ENCODE peak calls at places on chromosomes 5 and 9, in six cellular contexts. S is HCT116, N is HepG2, A is SK-N-SH, P is H1, L is GM12878. J is an unnamed sample.

GRCh38 chr9:5629312-5630037 is 568 bp downstream of the RIC1 start:
- DNase-seq in S (no peak), N (no peak), A (peak), P (no peak), L (no peak), J (peak)

GRCh38 chr9:106757539-106757938 is 105.4 kb upstream of the ZNF462 start:
- DNase-seq in S (no peak), N (no peak), A (peak), P (no peak), L (no peak), J (no peak)

GRCh38 chr9:69758981-69759477 is 782 bp downstream of the PTAR1 start:
- DNase-seq in S (no peak), N (no peak), A (no peak), P (no peak), L (no peak), J (no peak)

GRCh38 chr5:96816430-96816939 is 8.7 kb upstream of the ERAP1 start:
- DNase-seq in S (no peak), N (no peak), A (no peak), P (no peak), L (peak), J (no peak)

GRCh38 chr9:95515272-95516113 is 1.3 kb downstream of the PTCH1 start:
- DNase-seq in S (no peak), N (no peak), A (peak), P (peak), L (no peak), J (peak)

GRCh38 chr9:38621434-38622082 is 1.2 kb upstream of the ANKRD18A start:
- DNase-seq in S (no peak), N (peak), A (peak), P (peak), L (no peak), J (no peak)

GRCh38 chr9:88947581-88948573 is 43.4 kb upstream of the S1PR3 start:
- DNase-seq in S (no peak), N (no peak), A (no peak), P (peak), L (no peak), J (no peak)

GRCh38 chr5:54215233-54215736 is 95.1 kb downstream of the ARL15 start:
- DNase-seq in S (no peak), N (no peak), A (no peak), P (no peak), L (no peak), J (no peak)

GRCh38 chr5:10199700-10200099 is 50.0 kb downstream of the ATPSCKMT start:
- DNase-seq in S (no peak), N (no peak), A (no peak), P (no peak), L (no peak), J (no peak)

GRCh38 chr9:98957826-98958225 is 14.1 kb downstream of the COL15A1 start:
- DNase-seq in S (no peak), N (no peak), A (no peak), P (no peak), L (no peak), J (no peak)

GRCh38 chr9:75979362-75979761 is 88.9 kb downstream of the PCSK5 start:
- DNase-seq in S (no peak), N (peak), A (no peak), P (no peak), L (no peak), J (no peak)

GRCh38 chr9:115198018-115198417 is 80.1 kb upstream of the TNC start:
- DNase-seq in S (no peak), N (no peak), A (peak), P (no peak), L (no peak), J (no peak)

GRCh38 chr5:158468444-158468843 is 609.5 kb upstream of the CLINT1 start:
- DNase-seq in S (no peak), N (no peak), A (no peak), P (no peak), L (no peak), J (no peak)

GRCh38 chr5:42337607-42338006 is 85.6 kb upstream of the GHR start:
- DNase-seq in S (no peak), N (no peak), A (no peak), P (no peak), L (no peak), J (no peak)

GRCh38 chr9:81521892-81522291 is 167.5 kb downstream of the TLE1 start:
- DNase-seq in S (no peak), N (peak), A (no peak), P (no peak), L (no peak), J (no peak)

GRCh38 chr5:131957721-131958483 is 12.4 kb upstream of the MEIKIN start:
- DNase-seq in S (no peak), N (no peak), A (no peak), P (no peak), L (no peak), J (no peak)

GRCh38 chr9:16333697-16334096 is 536.8 kb downstream of the BNC2 start:
- DNase-seq in S (no peak), N (no peak), A (no peak), P (no peak), L (no peak), J (no peak)

GRCh38 chr9:89676281-89676680 is 71.5 kb downstream of the GADD45G start:
- DNase-seq in S (no peak), N (no peak), A (peak), P (no peak), L (no peak), J (no peak)

GRCh38 chr5:42572313-42572712 is 149.1 kb downstream of the GHR start:
- DNase-seq in S (no peak), N (no peak), A (no peak), P (no peak), L (no peak), J (no peak)

GRCh38 chr9:111983484-111983908 is 86.9 kb downstream of the UGCG start:
- DNase-seq in S (no peak), N (no peak), A (no peak), P (no peak), L (peak), J (no peak)

GRCh38 chr9:103798620-103799019 is 295.5 kb upstream of the SMC2 start:
- DNase-seq in S (no peak), N (peak), A (no peak), P (no peak), L (peak), J (no peak)

GRCh38 chr5:68942169-68942568 is 151.6 kb upstream of the SLC30A5 start:
- DNase-seq in S (no peak), N (no peak), A (no peak), P (no peak), L (no peak), J (no peak)

GRCh38 chr9:125758986-125759811 is 12.0 kb downstream of the PBX3 start:
- DNase-seq in S (no peak), N (peak), A (peak), P (no peak), L (no peak), J (peak)

GRCh38 chr9:35114921-35115341 is 731 bp downstream of the ATOSB start:
- DNase-seq in S (no peak), N (no peak), A (peak), P (peak), L (no peak), J (peak)

GRCh38 chr9:2679011-2679410 is 38.3 kb upstream of the KCNV2 start:
- DNase-seq in S (no peak), N (no peak), A (no peak), P (no peak), L (no peak), J (no peak)

GRCh38 chr5:149423287-149424268 is 44.5 kb upstream of the IL17B start:
- DNase-seq in S (no peak), N (peak), A (peak), P (no peak), L (no peak), J (no peak)

GRCh38 chr5:82784521-82784920 is 292.7 kb downstream of the TMEM167A start:
- DNase-seq in S (no peak), N (no peak), A (no peak), P (no peak), L (no peak), J (no peak)

GRCh38 chr9:14156046-14156445 is 157.9 kb downstream of the NFIB start:
- DNase-seq in S (no peak), N (no peak), A (no peak), P (no peak), L (peak), J (no peak)

GRCh38 chr9:109856785-109857184 is 76.8 kb downstream of the PALM2AKAP2 start:
- DNase-seq in S (peak), N (no peak), A (no peak), P (no peak), L (no peak), J (no peak)
- TF ChIP-seq POLR2AphosphoS5 in S (no peak), N (no peak), A (no peak), P (no peak), L (no peak), J (no peak)

GRCh38 chr9:121995997-121996396 is 97.1 kb downstream of the TTLL11 start:
- DNase-seq in S (no peak), N (no peak), A (no peak), P (no peak), L (no peak), J (no peak)

GRCh38 chr9:121991305-121991661 is 101.8 kb downstream of the TTLL11 start:
- DNase-seq in S (no peak), N (no peak), A (no peak), P (no peak), L (no peak), J (no peak)

GRCh38 chr9:121990600-121991304 is 102.4 kb downstream of the TTLL11 start:
- DNase-seq in S (no peak), N (peak), A (no peak), P (no peak), L (no peak), J (no peak)

GRCh38 chr9:121989010-121989409 is 104.1 kb downstream of the TTLL11 start:
- DNase-seq in S (no peak), N (no peak), A (no peak), P (peak), L (no peak), J (peak)

GRCh38 chr9:121992571-121993212 is 100.4 kb downstream of the TTLL11 start:
- DNase-seq in S (peak), N (peak), A (peak), P (no peak), L (no peak), J (peak)
- H3K9ac ChIP-seq in S (no peak), N (no peak), A (no peak), P (no peak), L (no peak), J (no peak)

GRCh38 chr5:142749321-142749720 is 20.9 kb upstream of the ARHGAP26 start:
- DNase-seq in S (no peak), N (no peak), A (no peak), P (no peak), L (no peak), J (peak)

GRCh38 chr5:142757564-142757963 is 12.6 kb upstream of the ARHGAP26 start:
- DNase-seq in S (no peak), N (no peak), A (no peak), P (no peak), L (no peak), J (no peak)

GRCh38 chr5:142754031-142754430 is 16.1 kb upstream of the ARHGAP26 start:
- DNase-seq in S (no peak), N (no peak), A (no peak), P (no peak), L (no peak), J (no peak)

GRCh38 chr5:142756576-142756975 is 13.6 kb upstream of the ARHGAP26 start:
- DNase-seq in S (no peak), N (no peak), A (no peak), P (no peak), L (no peak), J (no peak)

GRCh38 chr5:142753114-142753764 is 16.9 kb upstream of the ARHGAP26 start:
- DNase-seq in S (no peak), N (no peak), A (no peak), P (no peak), L (no peak), J (peak)
- H3K4me3 ChIP-seq in S (no peak), N (no peak), A (no peak), P (no peak), L (no peak), J (no peak)

GRCh38 chr9:121192518-121192917 is 9.2 kb downstream of the RAB14 start:
- DNase-seq in S (no peak), N (no peak), A (no peak), P (no peak), L (no peak), J (no peak)

GRCh38 chr9:121187681-121188305 is 13.9 kb downstream of the RAB14 start:
- DNase-seq in S (no peak), N (no peak), A (no peak), P (no peak), L (no peak), J (no peak)

GRCh38 chr9:121191235-121191634 is 10.4 kb downstream of the RAB14 start:
- DNase-seq in S (no peak), N (no peak), A (no peak), P (no peak), L (no peak), J (no peak)

GRCh38 chr9:121189006-121189405 is 12.7 kb downstream of the RAB14 start:
- DNase-seq in S (no peak), N (no peak), A (no peak), P (no peak), L (no peak), J (no peak)

DNA sequence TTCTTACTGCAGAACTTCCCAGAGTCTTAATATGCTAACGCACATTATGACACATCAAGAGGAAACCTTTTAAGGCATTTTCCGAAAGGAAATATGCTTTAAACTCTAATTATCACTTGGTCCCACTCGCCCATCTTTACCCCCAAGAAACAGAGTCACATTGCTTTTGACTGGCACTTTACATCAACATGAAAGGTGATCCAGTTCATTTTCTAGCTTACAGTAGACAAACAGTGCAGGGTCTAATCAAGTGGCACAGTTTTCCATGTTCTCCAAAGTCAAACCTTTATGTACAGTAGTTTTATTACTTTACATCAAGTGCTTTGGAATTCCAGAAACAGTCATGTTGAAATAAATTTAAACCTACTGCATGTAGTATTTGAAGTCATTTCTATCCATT is 12.0 kb downstream of the RAB14 start:
- DNase-seq in S (no peak), N (no peak), A (no peak), P (no peak), L (no peak), J (no peak)
- TF ChIP-seq POLR2AphosphoS5 in S (no peak), N (no peak), A (no peak), P (no peak), L (no peak), J (no peak)

GRCh38 chr9:136316896-136317676 is 10.3 kb upstream of the GPSM1 start:
- DNase-seq in S (no peak), N (no peak), A (no peak), P (no peak), L (no peak), J (no peak)

GRCh38 chr9:136317695-136318094 is 9.6 kb upstream of the GPSM1 start:
- DNase-seq in S (no peak), N (no peak), A (no peak), P (no peak), L (no peak), J (no peak)

GRCh38 chr9:136316271-136316751 is 11.0 kb upstream of the GPSM1 start:
- DNase-seq in S (no peak), N (no peak), A (no peak), P (no peak), L (no peak), J (no peak)

GRCh38 chr9:136318769-136319241 is 8.5 kb upstream of the GPSM1 start:
- DNase-seq in S (no peak), N (no peak), A (no peak), P (no peak), L (no peak), J (no peak)

DNA sequence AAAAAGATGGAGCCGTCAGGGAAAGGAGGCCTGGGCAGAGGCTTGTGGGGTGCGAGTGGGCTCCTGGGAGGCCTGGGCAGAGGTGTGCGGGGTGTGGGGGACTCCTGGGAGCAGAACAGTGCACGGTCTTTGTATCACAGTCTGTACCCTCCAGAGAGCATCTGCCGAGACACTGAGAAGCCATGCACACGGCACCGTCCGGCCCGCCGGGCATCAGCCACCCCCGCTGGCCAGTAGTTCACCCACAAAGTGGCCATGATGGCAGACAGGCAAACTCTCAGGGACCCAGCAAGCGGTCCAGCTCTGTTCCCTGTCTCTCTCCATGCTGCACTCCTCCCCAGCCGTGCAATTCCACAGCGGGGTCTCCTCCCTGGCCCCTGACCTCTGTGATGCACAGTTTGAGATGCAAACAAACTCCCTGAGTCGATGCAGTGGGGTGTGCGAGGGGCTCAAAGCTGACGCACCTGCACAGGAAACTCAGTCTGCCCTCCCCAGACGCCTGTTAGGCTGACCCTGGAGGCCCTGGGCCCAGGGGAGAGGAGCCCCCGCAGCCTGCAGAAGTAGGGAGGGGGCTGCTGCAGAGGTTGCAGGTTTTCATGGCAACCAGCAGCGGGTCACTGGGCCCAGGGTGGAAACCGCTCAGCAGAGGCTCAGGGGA is 9.1 kb upstream of the GPSM1 start:
- DNase-seq in S (no peak), N (no peak), A (no peak), P (no peak), L (no peak), J (no peak)
- H3K9ac ChIP-seq in S (no peak), N (no peak), A (no peak), P (no peak), L (no peak), J (no peak)

GRCh38 chr5:14174235-14174636 is 31.1 kb downstream of the TRIO start:
- DNase-seq in S (no peak), N (no peak), A (peak), P (no peak), L (peak), J (peak)
- H3K4me3 ChIP-seq in S (no peak), N (no peak), A (no peak), P (no peak), L (peak), J (no peak)

J was measured in endothelial cell of umbilical vein.